ENCODE peak calls at places on chromosomes 4 and X, in four cellular contexts. I is AG08396, B is left ventricle myocardium inferior, F is AG10803. R is an unnamed sample.

GRCh38 chr4:76969493-76969892 is 19.9 kb downstream of the SEPTIN11 start:
- DNase-seq in F (no peak), B (no peak), I (no peak), R (no peak)

GRCh38 chrX:148854351-148854750 is 353.9 kb downstream of the AFF2 start:
- DNase-seq in I (no peak), F (peak; percentile 0), B (no peak), R (no peak)

GRCh38 chrX:69130448-69130847 is 34.8 kb downstream of the PJA1 start:
- DNase-seq in B (no peak), F (no peak), I (no peak), R (no peak)

GRCh38 chrX:133302775-133303445 is 84.8 kb upstream of the TFDP3 start:
- DNase-seq in B (no peak), F (no peak), I (no peak), R (no peak)

GRCh38 chr4:133377286-133377685 is 228.2 kb downstream of the PCDH10 start:
- DNase-seq in I (no peak), F (no peak), B (no peak), R (peak; percentile 28)

GRCh38 chrX:13387656-13388421 is 68.0 kb upstream of the ATXN3L start:
- DNase-seq in I (no peak), B (no peak), F (peak; percentile 62), R (no peak)

GRCh38 chrX:24990585-24990984 is 25.2 kb downstream of the ARX start:
- DNase-seq in B (no peak), I (no peak), F (no peak), R (no peak)

GRCh38 chr4:84258905-84259830 is 239.9 kb downstream of the NKX6-1 start:
- DNase-seq in I (peak; percentile 10), F (peak; percentile 35), B (no peak), R (no peak)

GRCh38 chr4:112916868-112917267 is 132.6 kb upstream of the ANK2 start:
- DNase-seq in I (peak; percentile 9), B (no peak), F (peak; percentile 54), R (no peak)

GRCh38 chr4:56656346-56656643 is 24.8 kb downstream of the HOPX start:
- DNase-seq in F (no peak), I (peak; percentile 40), B (peak; percentile 29), R (no peak)